ENCODE peak calls at places on chromosomes 6 and 20, in ten cellular contexts. J is left ventricle myocardium inferior; E is naive thymus-derived CD4-positive, alpha-beta T cell; D is colonic mucosa; T is prostate gland; P is CD8-positive, alpha-beta T cell; O is fibroblast of the aortic adventitia; C is uterus; A is AG10803; F is GM23338. L is an unnamed sample.

GRCh38 chr6:136914947-136915346 is 7.2 kb upstream of the SLC35D3 start:
- DNase-seq in J (no peak), E (no peak), D (no peak), T (no peak), P (no peak), O (no peak), C (no peak), A (no peak), F (no peak), L (peak)

GRCh38 chr6:36432151-36432633 is 10.5 kb downstream of the PXT1 start:
- DNase-seq in J (no peak), E (no peak), D (no peak), T (no peak), P (no peak), O (peak), C (no peak), A (peak), F (no peak), L (no peak)

GRCh38 chr20:36063916-36064660 is 90.5 kb upstream of the EPB41L1 start:
- DNase-seq in J (no peak), E (no peak), D (peak), T (no peak), P (no peak), O (no peak), C (no peak), A (no peak), F (no peak), L (no peak)

GRCh38 chr6:155694429-155694795 is 238.8 kb upstream of the NOX3 start:
- DNase-seq in J (no peak), E (no peak), D (no peak), T (no peak), P (no peak), O (no peak), C (no peak), A (no peak), F (no peak), L (no peak)

GRCh38 chr6:20922743-20923142 is 388.5 kb downstream of the CDKAL1 start:
- DNase-seq in J (no peak), E (no peak), D (no peak), T (no peak), P (no peak), O (no peak), C (no peak), A (no peak), F (no peak), L (no peak)

GRCh38 chr6:135832186-135832585 is 19.3 kb upstream of the PDE7B start:
- DNase-seq in J (no peak), E (no peak), D (no peak), T (no peak), P (no peak), O (no peak), C (no peak), A (no peak), F (no peak), L (no peak)

GRCh38 chr6:155974359-155974758 is 518.7 kb upstream of the NOX3 start:
- DNase-seq in J (no peak), E (no peak), D (no peak), T (no peak), P (no peak), O (no peak), C (peak), A (no peak), F (no peak), L (no peak)

GRCh38 chr6:67854098-67854497 is 781.0 kb upstream of the ADGRB3 start:
- DNase-seq in J (no peak), E (no peak), D (no peak), T (no peak), P (no peak), O (peak), C (no peak), A (no peak), F (no peak), L (no peak)

GRCh38 chr6:160974304-160974771 is 17.2 kb upstream of the MAP3K4 start:
- DNase-seq in J (peak), E (no peak), D (peak), T (no peak), P (no peak), O (peak), C (peak), A (peak), F (no peak), L (no peak)

GRCh38 chr6:36720251-36721141 is 22.9 kb downstream of the RAB44 start:
- DNase-seq in J (no peak), E (no peak), D (no peak), T (no peak), P (no peak), O (no peak), C (no peak), A (no peak), F (no peak), L (no peak)

GRCh38 chr6:170075659-170076223 is 215.1 kb downstream of the DLL1 start:
- DNase-seq in J (no peak), E (no peak), D (no peak), T (no peak), P (no peak), O (no peak), C (peak), A (no peak), F (no peak), L (no peak)

GRCh38 chr20:4905612-4906011 is 95.7 kb downstream of the SLC23A2 start:
- DNase-seq in J (no peak), E (no peak), D (no peak), T (no peak), P (no peak), O (no peak), C (no peak), A (no peak), F (no peak), L (no peak)

GRCh38 chr20:46572181-46572580 is 21.7 kb upstream of the OCSTAMP start:
- DNase-seq in J (peak), E (no peak), D (no peak), T (no peak), P (no peak), O (no peak), C (no peak), A (no peak), F (no peak), L (no peak)

GRCh38 chr6:120108061-120108795 is 758.7 kb upstream of the MAN1A1 start:
- DNase-seq in J (no peak), E (no peak), D (no peak), T (no peak), P (no peak), O (no peak), C (no peak), A (no peak), F (no peak), L (no peak)

GRCh38 chr6:166313255-166314070 is 5.3 kb upstream of the PRR18 start:
- DNase-seq in J (no peak), E (no peak), D (peak), T (no peak), P (peak), O (peak), C (no peak), A (peak), F (peak), L (peak)

GRCh38 chr6:105831321-105831720 is 254.8 kb upstream of the PRDM1 start:
- DNase-seq in J (no peak), E (no peak), D (no peak), T (no peak), P (no peak), O (no peak), C (no peak), A (no peak), F (no peak), L (no peak)

GRCh38 chr20:4813076-4813838 is 91.5 kb downstream of the PRND start:
- DNase-seq in J (no peak), E (peak), D (no peak), T (no peak), P (no peak), O (no peak), C (peak), A (no peak), F (no peak), L (no peak)

GRCh38 chr6:137799950-137800568 is 67.0 kb upstream of the TNFAIP3 start:
- DNase-seq in J (no peak), E (peak), D (peak), T (peak), P (peak), O (peak), C (no peak), A (peak), F (peak), L (peak)

GRCh38 chr20:23217023-23217422 is 130.9 kb upstream of the CD93 start:
- DNase-seq in J (no peak), E (no peak), D (no peak), T (no peak), P (no peak), O (no peak), C (no peak), A (no peak), F (no peak), L (no peak)

GRCh38 chr20:51739722-51740249 is 28.4 kb downstream of the ATP9A start:
- DNase-seq in J (no peak), E (no peak), D (no peak), T (no peak), P (no peak), O (no peak), C (no peak), A (no peak), F (no peak), L (no peak)

GRCh38 chr20:57755609-57756008 is 45.8 kb upstream of the PMEPA1 start:
- DNase-seq in J (no peak), E (no peak), D (no peak), T (no peak), P (no peak), O (no peak), C (peak), A (no peak), F (no peak), L (no peak)

GRCh38 chr6:131995924-131996323 is 44.8 kb upstream of the CCN2 start:
- DNase-seq in J (no peak), E (no peak), D (no peak), T (no peak), P (no peak), O (peak), C (no peak), A (peak), F (no peak), L (no peak)

GRCh38 chr6:140436023-140436811 is 1061.8 kb upstream of the CITED2 start:
- DNase-seq in J (no peak), E (no peak), D (no peak), T (no peak), P (no peak), O (peak), C (no peak), A (peak), F (peak), L (no peak)

GRCh38 chr6:53744321-53744720 is 50.5 kb upstream of the LRRC1 start:
- DNase-seq in J (no peak), E (no peak), D (no peak), T (peak), P (no peak), O (no peak), C (no peak), A (no peak), F (no peak), L (no peak)

DNA sequence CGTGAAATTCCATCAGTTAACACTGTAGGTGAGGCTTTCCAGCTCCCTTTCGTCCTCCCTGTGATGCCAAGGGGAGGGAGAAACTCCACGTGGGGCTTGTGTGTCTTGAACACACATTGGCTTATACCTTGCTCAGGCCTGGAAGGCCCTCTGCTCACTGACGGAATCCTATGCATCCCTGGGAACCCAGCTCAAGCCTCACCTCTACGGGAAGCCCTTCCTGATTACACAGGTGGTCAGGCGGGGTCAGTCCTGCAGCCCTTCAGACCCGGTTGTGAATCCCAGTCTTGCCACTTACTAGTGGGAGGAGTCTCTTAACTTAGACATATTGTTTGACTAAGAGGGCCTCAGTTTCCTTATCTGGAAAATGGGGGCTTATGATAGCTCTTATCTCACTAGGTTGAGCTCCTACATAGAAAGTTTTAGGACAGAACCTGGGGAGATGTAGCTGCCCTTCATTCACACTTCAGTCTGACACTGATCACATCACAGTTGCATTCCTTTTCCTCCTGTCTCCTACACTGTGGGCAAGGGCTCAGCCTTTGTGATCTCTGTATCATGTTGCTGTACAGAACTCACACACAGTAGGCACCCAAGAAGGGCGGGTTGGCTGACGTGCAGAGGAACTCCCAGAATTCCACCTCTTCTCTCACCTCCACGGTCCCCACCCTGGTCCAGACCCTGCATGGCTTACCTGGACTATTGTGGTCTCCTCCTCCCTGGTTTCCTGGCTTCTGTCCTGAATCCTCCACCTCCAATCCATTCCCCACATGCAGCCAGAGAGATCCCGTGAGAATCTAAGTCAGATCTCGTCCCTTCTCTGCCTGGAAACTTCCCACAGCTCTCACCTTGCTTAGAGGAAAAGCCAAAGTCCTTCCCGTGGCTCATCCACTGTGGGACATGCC is 129.6 kb downstream of the CEBPB start:
- DNase-seq in J (no peak), E (no peak), D (no peak), T (no peak), P (no peak), O (no peak), C (no peak), A (no peak), F (no peak), L (no peak)
- H3K4me3 ChIP-seq in J (no peak), E (no peak), D (no peak), T (peak), P (no peak), O (peak), C (peak), A (peak), F (no peak), L (no peak)

GRCh38 chr20:21508230-21509078 is 5.4 kb downstream of the NKX2-2 start:
- DNase-seq in J (no peak), E (no peak), D (no peak), T (no peak), P (no peak), O (no peak), C (no peak), A (no peak), F (peak), L (no peak)
- H3K4me3 ChIP-seq in J (no peak), E (no peak), D (no peak), T (no peak), P (no peak), O (no peak), C (no peak), A (no peak), F (peak), L (no peak)

DNA sequence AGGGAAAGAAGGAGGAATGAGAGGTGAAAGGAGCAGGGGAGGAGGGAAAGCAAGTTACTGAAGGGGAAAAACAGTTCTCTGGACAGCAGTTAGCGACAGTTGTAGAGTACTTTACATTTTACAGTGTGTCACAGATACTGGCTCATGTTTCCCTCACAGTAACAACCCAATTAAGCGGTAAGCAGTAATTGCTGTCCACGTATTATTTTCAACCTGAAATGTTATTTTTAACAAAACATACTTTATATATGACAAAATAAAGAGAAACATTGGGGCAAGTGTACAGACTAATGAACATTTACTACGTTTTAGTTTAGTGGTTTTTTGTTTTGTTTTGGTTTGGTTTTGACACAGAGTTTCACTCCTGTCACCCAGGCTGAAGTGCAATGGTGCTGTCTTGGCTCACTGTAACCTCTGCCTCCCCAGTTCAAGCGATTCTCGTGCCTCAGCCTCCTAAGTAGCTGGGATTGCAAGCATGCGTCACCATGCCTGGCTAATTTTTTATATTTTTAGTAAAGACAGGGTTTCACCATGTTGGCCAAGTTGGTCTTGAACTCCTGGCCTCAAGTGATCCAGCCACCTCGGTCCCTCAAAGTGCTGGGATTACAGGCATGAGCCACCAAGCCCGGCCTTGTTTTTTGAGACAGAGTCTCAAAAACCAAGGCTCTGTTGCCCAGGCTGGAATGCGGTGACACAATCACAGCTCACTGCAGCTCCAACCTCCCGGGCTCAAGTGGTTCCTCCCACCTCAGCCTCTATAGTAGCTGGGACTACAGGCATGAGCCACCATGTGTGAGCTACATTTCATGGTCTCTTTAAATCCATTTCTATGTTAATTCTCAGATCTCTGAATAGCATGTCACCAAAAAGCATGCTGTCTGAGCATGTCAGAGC is 22.6 kb upstream of the BTN3A2 start:
- DNase-seq in J (no peak), E (no peak), D (no peak), T (no peak), P (no peak), O (peak), C (no peak), A (peak), F (peak), L (no peak)
- H3K4me3 ChIP-seq in J (no peak), E (peak), D (no peak), T (no peak), P (peak), O (peak), C (no peak), A (no peak), F (peak), L (peak)

GRCh38 chr6:32196682-32197616 is 4.5 kb upstream of the GPSM3 start:
- DNase-seq in J (peak), E (no peak), D (peak), T (no peak), P (no peak), O (peak), C (no peak), A (no peak), F (peak), L (no peak)

GRCh38 chr6:32194388-32194787 is 1.9 kb upstream of the GPSM3 start:
- DNase-seq in J (no peak), E (no peak), D (no peak), T (no peak), P (no peak), O (no peak), C (no peak), A (no peak), F (no peak), L (no peak)

GRCh38 chr6:32195902-32196681 is 3.6 kb upstream of the GPSM3 start:
- DNase-seq in J (peak), E (peak), D (peak), T (peak), P (peak), O (peak), C (peak), A (peak), F (peak), L (no peak)

GRCh38 chr6:32194825-32195651 is 2.6 kb upstream of the GPSM3 start:
- DNase-seq in J (no peak), E (peak), D (peak), T (no peak), P (no peak), O (peak), C (no peak), A (peak), F (peak), L (peak)

GRCh38 chr6:32195652-32195901 is 3.1 kb upstream of the GPSM3 start:
- DNase-seq in J (peak), E (peak), D (peak), T (peak), P (peak), O (peak), C (peak), A (peak), F (peak), L (peak)
- H3K4me3 ChIP-seq in J (peak), E (peak), D (peak), T (peak), P (peak), O (peak), C (peak), A (no peak), F (peak), L (peak)

GRCh38 chr20:64049887-64050260 is 435 bp upstream of the SOX18 start:
- DNase-seq in J (peak), E (no peak), D (no peak), T (no peak), P (no peak), O (no peak), C (no peak), A (no peak), F (no peak), L (no peak)
- H3K4me3 ChIP-seq in J (peak), E (no peak), D (no peak), T (peak), P (no peak), O (no peak), C (no peak), A (no peak), F (peak), L (no peak)

GRCh38 chr6:47414517-47415167 is 62.9 kb upstream of the CD2AP start:
- DNase-seq in J (no peak), E (peak), D (no peak), T (peak), P (no peak), O (peak), C (no peak), A (peak), F (peak), L (peak)
- H3K4me3 ChIP-seq in J (peak), E (peak), D (peak), T (peak), P (peak), O (peak), C (peak), A (peak), F (no peak), L (peak)